ENCODE peak calls at places on chromosomes 11 and 22, in seven cellular contexts. S, T, O, V, E, I and G are unnamed samples.

GRCh38 chr11:113782134-113782533 is 2.5 kb downstream of the CLDN25 start:
- DNase-seq in S (no peak), E (no peak), T (no peak), V (no peak), I (no peak), O (no peak), G (no peak)

GRCh38 chr11:13440100-13440855 is 22.7 kb downstream of the BTBD10 start:
- DNase-seq in I (no peak), V (peak; percentile 36), T (peak; percentile 3), E (no peak), S (no peak), O (no peak), G (no peak)

GRCh38 chr11:60396790-60397189 is 531 bp downstream of the MS4A14 start:
- DNase-seq in I (no peak), E (peak; percentile 44), S (no peak), V (no peak), O (no peak), T (no peak), G (no peak)

GRCh38 chr22:41862160-41862529 is 29.2 kb downstream of the SREBF2 start:
- DNase-seq in T (no peak), O (no peak), I (no peak), E (peak; percentile 55), S (peak; percentile 60), V (no peak), G (no peak)

GRCh38 chr22:42412744-42413220 is 19.4 kb downstream of the NFAM1 start:
- DNase-seq in O (no peak), S (no peak), I (no peak), T (no peak), E (no peak), V (no peak), G (no peak)

GRCh38 chr22:30868663-30869385 is 99.8 kb downstream of the MORC2 start:
- DNase-seq in T (no peak), I (no peak), V (no peak), S (no peak), O (no peak), E (no peak), G (no peak)

GRCh38 chr11:44818110-44818509 is 91.3 kb downstream of the TSPAN18 start:
- DNase-seq in T (no peak), O (no peak), V (no peak), S (no peak), E (no peak), I (no peak), G (no peak)

GRCh38 chr11:117916956-117917355 is 12.2 kb downstream of the TMPRSS13 start:
- DNase-seq in E (no peak), I (no peak), T (no peak), V (peak; percentile 6), O (no peak), S (no peak), G (no peak)

GRCh38 chr11:124405611-124406010 is 6.8 kb upstream of the OR8B3 start:
- DNase-seq in E (no peak), O (no peak), S (no peak), V (no peak), T (no peak), I (no peak), G (no peak)

GRCh38 chr11:69601346-69601975 is 39.5 kb upstream of the CCND1 start:
- DNase-seq in E (no peak), T (no peak), O (no peak), I (no peak), S (no peak), V (no peak), G (no peak)

GRCh38 chr11:36265793-36266628 is 23.2 kb downstream of the COMMD9 start:
- DNase-seq in S (peak; percentile 50), I (no peak), E (peak; percentile 30), T (peak; percentile 19), O (no peak), V (peak; percentile 56), G (peak; percentile 47)

GRCh38 chr11:117058761-117059233 is 39.4 kb downstream of the SIK3 start:
- DNase-seq in T (no peak), V (no peak), E (no peak), S (no peak), I (no peak), O (no peak), G (no peak)

GRCh38 chr11:116890193-116890592 is 52.8 kb upstream of the APOA1 start:
- DNase-seq in I (no peak), O (no peak), S (no peak), E (no peak), T (no peak), V (no peak), G (no peak)

GRCh38 chr11:58632510-58632909 is 10.0 kb downstream of the CNTF start:
- DNase-seq in S (no peak), I (no peak), V (no peak), E (no peak), O (no peak), T (no peak), G (no peak)

GRCh38 chr11:122108192-122108799 is 7.7 kb downstream of the BLID start:
- DNase-seq in O (no peak), I (no peak), E (no peak), S (peak; percentile 81), T (peak; percentile 57), V (peak; percentile 36), G (peak; percentile 58)

GRCh38 chr11:11843233-11843632 is 1.5 kb downstream of the USP47 start:
- DNase-seq in I (no peak), O (no peak), E (no peak), V (no peak), S (no peak), T (no peak), G (peak; percentile 69)

DNA sequence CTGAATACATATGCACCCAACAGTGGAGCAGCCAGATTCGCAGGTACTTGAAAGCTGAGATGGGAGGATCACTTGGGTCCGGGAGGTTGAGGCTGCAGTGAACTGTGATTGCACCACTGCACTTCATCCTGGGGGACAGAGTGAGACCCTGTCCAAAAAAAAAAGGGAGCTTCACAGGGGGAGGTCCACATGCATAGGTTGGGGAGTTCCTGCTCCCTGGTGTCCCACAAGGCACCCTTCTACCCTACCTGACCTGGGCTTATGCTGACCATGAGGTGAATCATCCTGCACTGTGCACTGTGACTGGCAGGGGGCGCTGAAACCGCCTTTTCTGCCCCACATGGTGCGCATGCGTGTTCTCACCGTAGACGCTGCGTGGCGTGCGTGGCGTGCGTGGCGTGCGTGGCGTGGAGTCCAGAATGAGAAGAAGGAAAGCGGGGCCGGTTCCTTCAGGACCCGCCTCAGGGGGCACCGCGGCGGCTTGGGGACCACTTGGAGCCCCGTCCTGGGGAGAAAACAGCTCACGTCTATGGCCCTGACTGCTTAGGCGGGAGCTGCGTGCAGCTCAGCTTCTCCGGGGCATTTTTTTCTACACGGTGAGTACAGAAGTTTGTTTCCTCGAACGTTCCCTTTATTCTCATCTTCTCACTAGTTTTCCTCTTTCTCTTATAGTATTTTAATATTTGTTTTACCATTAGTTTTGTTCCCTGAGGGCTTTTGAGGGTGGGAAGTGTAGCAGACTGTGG is 116.6 kb upstream of the GRK3 start:
- DNase-seq in T (peak; percentile 71), I (peak; percentile 77), O (peak; percentile 42), S (peak; percentile 91), E (peak; percentile 82), V (peak; percentile 85), G (peak; percentile 95)
- TF ChIP-seq POLR2A in T (peak; percentile 78), I (no peak), O (no peak), S (no peak), E (peak; percentile 40), V (peak; percentile 31), G (peak; percentile 41)

GRCh38 chr11:65498977-65499712 is at the start of gene MALAT1:
- DNase-seq in E (peak; percentile 96), S (peak; percentile 96), O (peak; percentile 65), V (peak; percentile 96), I (peak; percentile 91), T (peak; percentile 91), G (peak; percentile 98)

GRCh38 chr11:65496304-65497140 is 2.3 kb upstream of the MALAT1 start:
- DNase-seq in T (no peak), V (peak; percentile 68), I (no peak), S (no peak), O (no peak), E (no peak), G (peak; percentile 87)

GRCh38 chr11:65498042-65498726 is 661 bp upstream of the MALAT1 start:
- DNase-seq in E (no peak), T (no peak), S (peak; percentile 73), I (no peak), O (no peak), V (peak; percentile 68), G (peak; percentile 91)

GRCh38 chr11:65498727-65498976 is 193 bp upstream of the MALAT1 start:
- DNase-seq in V (no peak), E (no peak), T (no peak), O (no peak), I (no peak), S (no peak), G (no peak)

GRCh38 chr11:65497141-65498041 is 1.5 kb upstream of the MALAT1 start:
- DNase-seq in T (peak; percentile 96), O (peak; percentile 92), V (peak; percentile 99), I (peak; percentile 98), S (peak; percentile 98), E (peak; percentile 98), G (peak; percentile 100)
- TF ChIP-seq POLR2A in T (no peak), O (peak; percentile 63), V (peak; percentile 97), I (peak; percentile 92), S (peak; percentile 67), E (peak; percentile 81), G (peak; percentile 97)

DNA sequence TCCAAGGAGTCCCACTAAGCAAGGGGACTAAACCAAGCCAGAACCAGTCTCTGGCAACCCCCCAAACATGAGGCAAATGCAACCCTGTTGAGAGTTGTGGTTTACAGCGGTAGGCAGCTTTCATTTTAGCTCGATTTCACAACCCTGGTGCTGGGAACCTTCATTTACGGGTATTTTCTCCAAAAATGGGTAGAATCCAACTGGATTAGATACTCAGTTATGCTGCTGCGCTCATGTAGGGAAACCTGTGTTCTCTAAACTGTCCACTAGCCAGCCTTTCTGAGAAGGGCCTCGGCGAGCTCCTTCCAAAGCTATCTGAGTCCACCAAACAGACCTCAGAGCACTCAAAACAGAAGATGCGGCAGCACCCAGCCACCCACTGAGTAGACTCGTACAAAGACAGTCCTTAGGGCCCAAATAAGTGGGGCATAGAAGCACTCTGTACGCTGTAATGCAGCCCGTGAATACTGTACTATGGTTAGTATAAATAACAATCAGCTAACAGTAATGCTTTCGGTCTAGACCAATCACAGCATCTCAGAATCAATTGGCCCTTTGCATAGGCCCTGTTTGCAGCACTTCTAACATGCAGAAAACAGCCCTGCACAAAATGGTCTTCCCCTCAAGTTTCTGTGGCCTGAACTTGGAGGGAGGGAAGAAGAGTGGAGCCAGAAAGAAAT is 104.7 kb downstream of the ETS1 start:
- DNase-seq in I (no peak), O (no peak), T (no peak), E (no peak), S (no peak), V (no peak), G (no peak)
- TF ChIP-seq POLR2A in I (no peak), O (no peak), T (no peak), E (no peak), S (no peak), V (no peak), G (no peak)

DNA sequence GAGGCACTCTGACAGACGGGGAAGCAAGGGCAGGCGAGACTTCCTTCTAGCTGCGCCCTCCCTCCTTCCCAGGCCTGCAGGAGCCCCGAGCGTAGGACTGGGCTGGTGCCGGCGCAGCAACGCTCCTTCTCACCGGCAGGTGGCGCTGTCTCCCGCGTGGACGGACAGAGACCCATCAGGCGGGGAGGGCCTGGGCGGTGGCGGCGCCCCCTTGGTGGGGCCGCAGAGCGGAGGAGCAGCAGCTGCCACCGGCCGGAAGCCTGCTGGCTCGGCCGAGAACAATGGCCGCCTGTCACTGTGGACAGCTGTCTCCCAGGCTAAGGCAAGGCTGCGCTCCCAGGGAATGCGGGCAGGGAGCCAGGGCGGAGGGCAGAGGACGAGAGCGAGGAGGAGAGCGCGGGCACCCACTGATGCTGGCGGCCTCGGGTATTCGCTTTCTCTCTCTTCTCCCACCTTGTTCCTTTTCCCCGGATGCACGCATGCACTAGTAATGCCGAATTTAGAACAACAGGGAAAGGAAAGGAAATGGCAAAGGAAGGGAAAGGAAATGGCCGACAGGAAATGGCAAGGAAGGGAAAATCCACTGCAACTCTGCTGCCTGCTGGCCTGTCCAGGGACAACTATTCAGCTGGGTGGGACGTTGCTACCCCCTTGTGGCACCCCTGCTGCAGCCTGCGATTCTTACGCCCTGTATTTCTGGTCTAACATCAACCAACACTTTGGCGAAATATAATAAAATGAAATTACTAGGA is 14.4 kb downstream of the PPM1F start:
- DNase-seq in T (peak; percentile 69), V (peak; percentile 93), E (peak; percentile 90), S (peak; percentile 96), O (peak; percentile 52), I (peak; percentile 87), G (peak; percentile 91)
- TF ChIP-seq POLR2A in T (no peak), V (peak; percentile 65), E (no peak), S (no peak), O (no peak), I (peak; percentile 20), G (no peak)